ENCODE peak calls at places on chromosomes 16 and 17, in eight cellular contexts. C is NCI-H345; X is stimulated activated naive CD8-positive, alpha-beta T cell treated with anti-CD3 and anti-CD28 coated beads, Interleukin-15, amount 100 ng/mL, for 72 hours; P is dorsolateral prefrontal cortex; Y is glutamatergic neuron; B is A549; H is T-helper 2 cell; W is hepatic stellate cell. Z is an unnamed sample.

GRCh38 chr17:50691550-50692447 is 15.9 kb downstream of the ANKRD40 start:
- DNase-seq in C (no peak), X (no peak), P (no peak), Y (no peak), B (no peak), H (no peak), W (no peak), Z (no peak)

GRCh38 chr17:70938311-70938710 is 769.0 kb downstream of the KCNJ2 start:
- DNase-seq in C (no peak), X (no peak), P (no peak), Y (no peak), B (no peak), H (no peak), W (no peak), Z (no peak)

GRCh38 chr17:73973881-73974409 is 229.5 kb upstream of the RPL38 start:
- DNase-seq in C (no peak), X (no peak), P (no peak), Y (no peak), B (no peak), H (no peak), W (no peak), Z (no peak)

GRCh38 chr16:85687651-85688471 is 893 bp downstream of the GINS2 start:
- DNase-seq in C (no peak), X (no peak), P (no peak), Y (no peak), B (no peak), H (no peak), W (no peak), Z (no peak)

GRCh38 chr17:81074875-81075274 is 39.9 kb downstream of the BAIAP2 start:
- DNase-seq in C (no peak), X (no peak), P (no peak), Y (no peak), B (no peak), H (no peak), W (no peak), Z (peak; percentile 10)

GRCh38 chr17:16477255-16477654 is 14.7 kb downstream of the LRRC75A start:
- DNase-seq in C (no peak), X (no peak), P (no peak), Y (no peak), B (peak; percentile 88), H (no peak), W (peak; percentile 97), Z (peak; percentile 87)

GRCh38 chr17:44362964-44363612 is 565 bp downstream of the FAM171A2 start:
- DNase-seq in C (peak; percentile 49), X (no peak), P (no peak), Y (peak; percentile 52), B (peak; percentile 68), H (no peak), W (peak; percentile 52), Z (no peak)

GRCh38 chr17:38892083-38892482 is 22.2 kb downstream of the LASP1 start:
- DNase-seq in C (no peak), X (no peak), P (no peak), Y (no peak), B (no peak), H (no peak), W (no peak), Z (no peak)

GRCh38 chr16:62869837-62870236 is 833.6 kb upstream of the CDH8 start:
- DNase-seq in C (no peak), X (no peak), P (no peak), Y (no peak), B (no peak), H (no peak), W (no peak), Z (no peak)

GRCh38 chr16:53084736-53085538 is 30.1 kb downstream of the CHD9 start:
- DNase-seq in C (no peak), X (no peak), P (no peak), Y (peak; percentile 45), B (no peak), H (no peak), W (no peak), Z (no peak)

GRCh38 chr17:59439711-59440110 is 108.3 kb downstream of the YPEL2 start:
- DNase-seq in C (no peak), X (no peak), P (no peak), Y (no peak), B (no peak), H (no peak), W (no peak), Z (peak; percentile 49)

GRCh38 chr17:41530062-41531048 is 2.2 kb upstream of the KRT19 start:
- DNase-seq in C (no peak), X (no peak), P (no peak), Y (no peak), B (peak; percentile 89), H (no peak), W (peak; percentile 92), Z (peak; percentile 96)

GRCh38 chr16:64846966-64847365 is 274.9 kb downstream of the CDH11 start:
- DNase-seq in C (no peak), X (no peak), P (no peak), Y (no peak), B (no peak), H (no peak), W (no peak), Z (no peak)

GRCh38 chr17:1398900-1399299 is 1.1 kb downstream of the YWHAE start:
- DNase-seq in C (no peak), X (peak; percentile 23), P (no peak), Y (no peak), B (no peak), H (no peak), W (peak; percentile 46), Z (peak; percentile 44)

GRCh38 chr17:82252511-82253178 is 20.9 kb downstream of the CSNK1D start:
- DNase-seq in C (no peak), X (no peak), P (no peak), Y (peak; percentile 5), B (no peak), H (no peak), W (no peak), Z (no peak)

GRCh38 chr17:45366049-45366448 is 49.2 kb upstream of the MAP3K14 start:
- DNase-seq in C (no peak), X (no peak), P (no peak), Y (no peak), B (no peak), H (no peak), W (no peak), Z (no peak)

GRCh38 chr17:19304751-19305150 is 57.8 kb downstream of the B9D1 start:
- DNase-seq in C (no peak), X (no peak), P (no peak), Y (no peak), B (no peak), H (no peak), W (no peak), Z (no peak)

GRCh38 chr16:24821129-24821528 is 24.6 kb upstream of the SLC5A11 start:
- DNase-seq in C (no peak), X (no peak), P (no peak), Y (no peak), B (no peak), H (no peak), W (no peak), Z (no peak)

GRCh38 chr17:75504347-75505151 is 10.8 kb downstream of the CASKIN2 start:
- DNase-seq in C (no peak), X (peak; percentile 42), P (no peak), Y (peak; percentile 54), B (peak; percentile 89), H (peak; percentile 29), W (peak; percentile 55), Z (no peak)

GRCh38 chr17:15444805-15445204 is 22.6 kb downstream of the CDRT4 start:
- DNase-seq in C (no peak), X (no peak), P (no peak), Y (no peak), B (no peak), H (no peak), W (no peak), Z (no peak)

GRCh38 chr16:23408242-23409201 is 44.5 kb downstream of the COG7 start:
- DNase-seq in C (peak; percentile 68), X (no peak), P (peak; percentile 41), Y (peak; percentile 77), B (no peak), H (no peak), W (peak; percentile 84), Z (no peak)

GRCh38 chr17:27265333-27265732 is 28.6 kb upstream of the WSB1 start:
- DNase-seq in C (no peak), X (no peak), P (no peak), Y (no peak), B (peak; percentile 53), H (no peak), W (no peak), Z (peak; percentile 50)

GRCh38 chr17:37791434-37791833 is 46.6 kb upstream of the HNF1B start:
- DNase-seq in C (no peak), X (peak; percentile 53), P (no peak), Y (no peak), B (peak; percentile 35), H (peak; percentile 26), W (no peak), Z (peak; percentile 92)

GRCh38 chr17:72592242-72592966 is 471.6 kb downstream of the SOX9 start:
- DNase-seq in C (peak; percentile 92), X (peak; percentile 45), P (peak; percentile 64), Y (peak; percentile 89), B (peak; percentile 97), H (no peak), W (peak; percentile 93), Z (peak; percentile 55)

GRCh38 chr16:48636521-48636920 is 26.5 kb upstream of the N4BP1 start:
- DNase-seq in C (no peak), X (no peak), P (no peak), Y (no peak), B (no peak), H (no peak), W (no peak), Z (no peak)

GRCh38 chr16:59249049-59249448 is 514.9 kb upstream of the GOT2 start:
- DNase-seq in C (no peak), X (no peak), P (no peak), Y (peak; percentile 21), B (no peak), H (no peak), W (no peak), Z (no peak)

GRCh38 chr17:75778861-75779249 is 5.8 kb upstream of the UNK start:
- DNase-seq in C (no peak), X (peak; percentile 75), P (no peak), Y (peak; percentile 76), B (peak; percentile 55), H (peak; percentile 72), W (no peak), Z (no peak)

GRCh38 chr16:66408181-66409048 is 18.7 kb upstream of the BEAN1 start:
- DNase-seq in C (no peak), X (no peak), P (no peak), Y (no peak), B (peak; percentile 57), H (peak; percentile 6), W (no peak), Z (peak; percentile 97)

GRCh38 chr17:57604771-57605733 is 140.0 kb downstream of the CCDC182 start:
- DNase-seq in C (peak; percentile 91), X (peak; percentile 55), P (peak; percentile 65), Y (peak; percentile 35), B (no peak), H (peak; percentile 49), W (peak; percentile 52), Z (peak; percentile 43)

GRCh38 chr17:31515226-31515759 is 123.8 kb downstream of the RAB11FIP4 start:
- DNase-seq in C (peak; percentile 9), X (no peak), P (no peak), Y (peak; percentile 64), B (no peak), H (no peak), W (no peak), Z (no peak)

GRCh38 chr16:57023541-57024249 is 34.3 kb downstream of the NLRC5 start:
- DNase-seq in C (no peak), X (peak; percentile 84), P (no peak), Y (no peak), B (no peak), H (peak; percentile 88), W (no peak), Z (no peak)

GRCh38 chr16:8087597-8088279 is 502.6 kb downstream of the TMEM114 start:
- DNase-seq in C (no peak), X (no peak), P (no peak), Y (no peak), B (no peak), H (no peak), W (no peak), Z (no peak)

GRCh38 chr17:2383628-2384167 is 17.2 kb downstream of the MNT start:
- DNase-seq in C (no peak), X (no peak), P (no peak), Y (no peak), B (no peak), H (no peak), W (no peak), Z (no peak)

GRCh38 chr17:41417576-41418015 is 6.8 kb downstream of the KRT37 start:
- DNase-seq in C (no peak), X (no peak), P (no peak), Y (no peak), B (peak; percentile 67), H (no peak), W (no peak), Z (no peak)

Z was measured in renal cortical epithelial cell.